ENCODE peak calls at places on chromosomes 4 and X, in six cellular contexts. M, W, R, Z, U and P are unnamed samples.

GRCh38 chrX:50725310-50725709 is 88.7 kb downstream of the SHROOM4 start:
- DNase-seq in M (no peak), W (no peak), R (no peak), Z (no peak), U (no peak), P (no peak)

GRCh38 chr4:102420563-102421221 is 75.4 kb upstream of the SLC39A8 start:
- DNase-seq in M (no peak), W (no peak), R (no peak), Z (peak; percentile 49), U (no peak), P (peak; percentile 29)

GRCh38 chr4:42562016-42562415 is 94.9 kb downstream of the ATP8A1 start:
- DNase-seq in M (no peak), W (no peak), R (no peak), Z (no peak), U (no peak), P (no peak)

GRCh38 chrX:110520053-110520452 is 161.4 kb downstream of the RTL9 start:
- DNase-seq in M (no peak), W (no peak), R (no peak), Z (no peak), U (no peak), P (no peak)

GRCh38 chr4:108783666-108784463 is 21.0 kb upstream of the ETNPPL start:
- DNase-seq in M (no peak), W (no peak), R (no peak), Z (peak; percentile 30), U (no peak), P (no peak)

GRCh38 chrX:68824565-68825125 is 4.2 kb upstream of the EFNB1 start:
- DNase-seq in M (no peak), W (no peak), R (no peak), Z (no peak), U (no peak), P (no peak)

GRCh38 chr4:74640111-74640903 is 154.0 kb downstream of the BTC start:
- DNase-seq in M (no peak), W (no peak), R (no peak), Z (peak; percentile 89), U (no peak), P (peak; percentile 92)

GRCh38 chrX:47112316-47112954 is 32.1 kb downstream of the NDUFB11 start:
- DNase-seq in M (no peak), W (peak; percentile 30), R (no peak), Z (no peak), U (no peak), P (peak; percentile 12)

GRCh38 chr4:76570141-76570989 is 135.3 kb downstream of the SHROOM3 start:
- DNase-seq in M (no peak), W (no peak), R (no peak), Z (peak; percentile 18), U (no peak), P (peak; percentile 84)

GRCh38 chr4:8325284-8325973 is 55.9 kb downstream of the HTRA3 start:
- DNase-seq in M (peak; percentile 10), W (no peak), R (no peak), Z (no peak), U (no peak), P (no peak)

GRCh38 chr4:60133414-60133813 is 1066.7 kb upstream of the ADGRL3 start:
- DNase-seq in M (no peak), W (no peak), R (no peak), Z (no peak), U (no peak), P (peak; percentile 18)

GRCh38 chr4:185471235-185472062 is at the start of gene CCDC110:
- DNase-seq in M (peak; percentile 82), W (peak; percentile 95), R (peak; percentile 96), Z (peak; percentile 99), U (peak; percentile 88), P (peak; percentile 94)

GRCh38 chr4:123986268-123986798 is 589.7 kb downstream of the SPRY1 start:
- DNase-seq in M (no peak), W (peak; percentile 41), R (peak; percentile 74), Z (peak; percentile 95), U (no peak), P (peak; percentile 92)

GRCh38 chr4:145945431-145946155 is 7.0 kb upstream of the ZNF827 start:
- DNase-seq in M (no peak), W (no peak), R (no peak), Z (no peak), U (no peak), P (peak; percentile 72)

GRCh38 chr4:122874194-122874593 is 47.6 kb downstream of the FGF2 start:
- DNase-seq in M (no peak), W (no peak), R (no peak), Z (peak; percentile 76), U (no peak), P (peak; percentile 91)

GRCh38 chr4:136918772-136919171 is 613.5 kb downstream of the PCDH18 start:
- DNase-seq in M (no peak), W (no peak), R (no peak), Z (no peak), U (no peak), P (peak; percentile 1)

GRCh38 chrX:133007458-133007857 is 49.0 kb upstream of the HS6ST2 start:
- DNase-seq in M (no peak), W (no peak), R (no peak), Z (no peak), U (no peak), P (no peak)

GRCh38 chr4:166655231-166655630 is 579.1 kb downstream of the SPOCK3 start:
- DNase-seq in M (no peak), W (no peak), R (no peak), Z (no peak), U (no peak), P (no peak)

GRCh38 chr4:174707897-174708296 is 121.2 kb downstream of the GLRA3 start:
- DNase-seq in M (no peak), W (no peak), R (no peak), Z (no peak), U (no peak), P (no peak)

GRCh38 chrX:80879143-80879542 is 69.5 kb upstream of the BRWD3 start:
- DNase-seq in M (no peak), W (peak; percentile 36), R (no peak), Z (no peak), U (no peak), P (no peak)

GRCh38 chr4:153023692-153024394 is 87.7 kb downstream of the FHDC1 start:
- DNase-seq in M (no peak), W (no peak), R (no peak), Z (no peak), U (no peak), P (no peak)

GRCh38 chr4:86640469-86640868 is 46.4 kb downstream of the PTPN13 start:
- DNase-seq in M (no peak), W (no peak), R (no peak), Z (no peak), U (no peak), P (peak; percentile 44)

GRCh38 chr4:140156529-140157171 is 2.7 kb upstream of the MAML3 start:
- DNase-seq in M (no peak), W (no peak), R (no peak), Z (no peak), U (no peak), P (no peak)

GRCh38 chr4:155822572-155822971 is 43.5 kb downstream of the ASIC5 start:
- DNase-seq in M (no peak), W (no peak), R (no peak), Z (no peak), U (no peak), P (peak; percentile 27)

GRCh38 chrX:114932550-114932949 is 84.9 kb downstream of the IL13RA2 start:
- DNase-seq in M (no peak), W (no peak), R (no peak), Z (no peak), U (no peak), P (no peak)

GRCh38 chr4:100208964-100209363 is 18.7 kb upstream of the DDIT4L start:
- DNase-seq in M (no peak), W (no peak), R (no peak), Z (no peak), U (no peak), P (peak; percentile 13)

GRCh38 chr4:159428975-159429692 is 326.3 kb downstream of the RAPGEF2 start:
- DNase-seq in M (no peak), W (no peak), R (no peak), Z (peak; percentile 76), U (no peak), P (no peak)

GRCh38 chrX:111585337-111585736 is 73.9 kb downstream of the SERTM2 start:
- DNase-seq in M (no peak), W (no peak), R (no peak), Z (no peak), U (no peak), P (no peak)

GRCh38 chr4:26076896-26077295 is 162.9 kb downstream of the SMIM20 start:
- DNase-seq in M (no peak), W (no peak), R (no peak), Z (no peak), U (no peak), P (peak; percentile 78)

GRCh38 chrX:123797543-123798447 is 62.1 kb upstream of the XIAP start:
- DNase-seq in M (no peak), W (no peak), R (no peak), Z (no peak), U (no peak), P (no peak)